ENCODE peak calls at places on chromosomes 2 and 18, in five cellular contexts. Z, U, A, P and N are unnamed samples.
A peak's percentile ranks its signal among the peaks of the same experiment; 100 is the strongest.

GRCh38 chr2:46160326-46160725 is 136.9 kb upstream of the EPAS1 start:
- DNase-seq in Z (no peak), U (no peak), A (no peak), P (no peak), N (no peak)

GRCh38 chr2:13819896-13820295 is 812.6 kb upstream of the LRATD1 start:
- DNase-seq in Z (no peak), A (no peak), U (no peak), P (no peak), N (peak; percentile 4)

GRCh38 chr2:177187631-177188312 is 24.8 kb upstream of the HNRNPA3 start:
- DNase-seq in P (peak; percentile 51), A (no peak), Z (peak; percentile 45), U (no peak), N (no peak)

GRCh38 chr2:12555012-12555645 is 161.6 kb upstream of the TRIB2 start:
- DNase-seq in A (no peak), U (no peak), Z (no peak), P (peak; percentile 16), N (peak; percentile 66)

GRCh38 chr18:38884050-38884449 is 1318.5 kb upstream of the CELF4 start:
- DNase-seq in U (no peak), A (no peak), P (no peak), Z (no peak), N (no peak)

GRCh38 chr2:130966149-130967019 is 126.9 kb downstream of the FAM168B start:
- DNase-seq in A (no peak), Z (no peak), P (no peak), U (no peak), N (no peak)

GRCh38 chr2:207475546-207475945 is 54.2 kb upstream of the CREB1 start:
- DNase-seq in P (no peak), Z (no peak), U (no peak), A (no peak), N (peak; percentile 36)

GRCh38 chr2:99488587-99488998 is 1.2 kb downstream of the REV1 start:
- DNase-seq in A (peak; percentile 19), Z (no peak), U (peak; percentile 18), P (peak; percentile 39), N (peak; percentile 54)

GRCh38 chr2:64052468-64053241 is 33.4 kb upstream of the VPS54 start:
- DNase-seq in P (no peak), A (peak; percentile 32), Z (no peak), U (no peak), N (peak; percentile 59)

GRCh38 chr2:14235667-14236066 is 396.9 kb upstream of the LRATD1 start:
- DNase-seq in Z (no peak), P (no peak), U (no peak), A (no peak), N (no peak)

GRCh38 chr2:38013158-38013752 is 62.7 kb downstream of the CYP1B1 start:
- DNase-seq in Z (no peak), A (no peak), P (no peak), U (no peak), N (peak; percentile 88)

GRCh38 chr2:107322406-107322805 is 436.4 kb upstream of the ST6GAL2 start:
- DNase-seq in Z (no peak), U (no peak), P (no peak), A (no peak), N (no peak)

GRCh38 chr2:15302154-15302553 is 259.0 kb downstream of the NBAS start:
- DNase-seq in A (no peak), U (no peak), Z (no peak), P (no peak), N (no peak)

GRCh38 chr2:222671259-222672067 is at the start of gene MOGAT1:
- DNase-seq in Z (no peak), P (peak; percentile 48), U (no peak), A (no peak), N (no peak)

GRCh38 chr2:109331864-109332848 is 203.2 kb downstream of the SH3RF3 start:
- DNase-seq in A (peak; percentile 92), Z (peak; percentile 36), P (peak; percentile 87), U (peak; percentile 67), N (peak; percentile 95)

GRCh38 chr2:25339791-25340339 is 1.9 kb downstream of the DNMT3A start:
- DNase-seq in P (peak; percentile 67), A (no peak), U (no peak), Z (no peak), N (no peak)

GRCh38 chr18:63869851-63870250 is 17.7 kb upstream of the SERPINB2 start:
- DNase-seq in P (no peak), Z (no peak), A (no peak), U (no peak), N (peak; percentile 57)

GRCh38 chr2:122519366-122519765 is 763.9 kb downstream of the TSN start:
- DNase-seq in U (peak; percentile 25), P (no peak), A (no peak), Z (no peak), N (peak; percentile 11)

GRCh38 chr2:112947374-112947773 is 30.4 kb upstream of the IL36G start:
- DNase-seq in Z (no peak), P (peak; percentile 62), A (no peak), U (no peak), N (no peak)

GRCh38 chr2:224319756-224320155 is 82.2 kb downstream of the FAM124B start:
- DNase-seq in U (no peak), Z (no peak), P (no peak), A (no peak), N (no peak)
- TF ChIP-seq EZH2 in U (no peak), Z (no peak), P (no peak), A (no peak), N (no peak)

GRCh38 chr2:146351689-146352088 is 1493.1 kb upstream of the ACVR2A start:
- DNase-seq in Z (no peak), U (no peak), P (no peak), A (no peak), N (no peak)
- H4K20me1 ChIP-seq in Z (no peaks in the 10 kb centered on the region), U (no peaks in the 10 kb centered on the region), P (no peaks in the 10 kb centered on the region), A (no peaks in the 10 kb centered on the region), N (no peaks in the 10 kb centered on the region)

DNA sequence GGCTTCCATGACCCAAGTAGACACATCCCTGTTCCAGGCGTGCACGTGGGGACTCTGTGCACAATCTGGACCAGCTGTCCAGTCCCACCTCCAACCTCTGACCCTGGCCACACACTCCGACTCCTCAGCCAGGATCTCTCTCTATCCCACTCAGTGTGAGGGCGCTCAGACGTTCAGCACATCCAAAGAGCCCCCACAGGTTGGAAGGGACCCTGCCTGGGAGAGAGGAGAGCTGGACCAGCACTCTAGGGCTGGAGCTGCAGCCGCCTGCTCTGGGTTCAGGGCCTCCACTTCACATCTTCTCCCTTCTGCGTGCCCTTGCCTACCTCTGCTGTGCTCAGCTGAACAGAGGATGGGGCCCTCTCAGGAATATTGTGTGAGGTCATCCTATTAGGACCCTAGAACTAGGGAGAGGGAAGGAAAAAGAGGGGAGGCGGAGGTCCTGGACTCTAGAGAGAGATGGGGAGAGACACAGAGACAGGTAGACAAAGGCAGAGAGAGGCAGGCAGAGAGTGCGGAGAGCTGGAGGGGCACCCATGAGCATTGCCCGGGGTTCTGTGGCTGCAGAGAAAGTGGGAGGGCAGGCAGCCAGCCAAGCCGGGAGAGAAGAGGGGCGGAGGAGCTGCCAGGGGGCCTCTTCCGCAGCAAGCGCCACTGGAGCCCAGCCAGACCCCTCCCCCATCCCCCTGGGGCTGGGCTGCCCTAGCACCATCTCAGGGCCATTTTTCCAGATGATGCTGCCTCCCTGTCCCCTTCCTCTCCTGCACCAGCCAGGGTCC is 8.2 kb upstream of the TNS1 start:
- DNase-seq in Z (no peak), U (no peak), A (no peak), P (peak; percentile 52), N (no peak)
- TF ChIP-seq EZH2 in Z (no peak), U (no peak), A (peak; percentile 65), P (no peak), N (no peak)

DNA sequence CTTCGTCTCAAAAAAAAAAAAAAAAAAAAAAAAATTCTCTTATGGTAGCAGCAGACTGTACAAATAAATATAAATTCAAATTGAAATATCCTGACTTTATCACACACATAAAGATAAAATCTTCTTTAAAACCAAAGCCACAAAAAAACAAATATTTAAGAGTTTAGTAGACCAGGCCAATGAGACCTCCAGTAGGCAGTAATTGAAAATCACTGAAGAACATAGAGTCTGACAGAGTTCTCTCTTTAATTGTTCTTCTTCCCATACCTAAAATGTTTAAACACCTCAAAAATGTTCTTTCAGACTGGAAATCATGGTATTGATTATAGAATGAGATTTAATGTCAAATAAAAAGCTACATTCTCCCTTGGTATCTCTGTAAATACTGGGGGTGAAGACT is 20.8 kb downstream of the PRPF40A start:
- DNase-seq in A (no peak), U (no peak), Z (no peak), P (no peak), N (no peak)
- H4K20me1 ChIP-seq in A (peaks cover 49% of the 10 kb centered on the region), U (peaks cover 11% of the 10 kb centered on the region), Z (peaks cover 49% of the 10 kb centered on the region), P (peaks cover 19% of the 10 kb centered on the region), N (peaks cover 41% of the 10 kb centered on the region)

GRCh38 chr2:44934024-44934423 is 7.5 kb upstream of the SIX3 start:
- DNase-seq in P (no peak), U (no peak), A (no peak), Z (no peak), N (no peak)

GRCh38 chr2:44932564-44933392 is 8.7 kb upstream of the SIX3 start:
- DNase-seq in Z (no peak), P (no peak), U (no peak), A (no peak), N (no peak)

GRCh38 chr2:44934521-44934961 is 7.0 kb upstream of the SIX3 start:
- DNase-seq in A (no peak), Z (no peak), P (no peak), U (no peak), N (no peak)

GRCh38 chr2:44932079-44932478 is 9.4 kb upstream of the SIX3 start:
- DNase-seq in U (no peak), P (no peak), A (no peak), Z (no peak), N (no peak)

DNA sequence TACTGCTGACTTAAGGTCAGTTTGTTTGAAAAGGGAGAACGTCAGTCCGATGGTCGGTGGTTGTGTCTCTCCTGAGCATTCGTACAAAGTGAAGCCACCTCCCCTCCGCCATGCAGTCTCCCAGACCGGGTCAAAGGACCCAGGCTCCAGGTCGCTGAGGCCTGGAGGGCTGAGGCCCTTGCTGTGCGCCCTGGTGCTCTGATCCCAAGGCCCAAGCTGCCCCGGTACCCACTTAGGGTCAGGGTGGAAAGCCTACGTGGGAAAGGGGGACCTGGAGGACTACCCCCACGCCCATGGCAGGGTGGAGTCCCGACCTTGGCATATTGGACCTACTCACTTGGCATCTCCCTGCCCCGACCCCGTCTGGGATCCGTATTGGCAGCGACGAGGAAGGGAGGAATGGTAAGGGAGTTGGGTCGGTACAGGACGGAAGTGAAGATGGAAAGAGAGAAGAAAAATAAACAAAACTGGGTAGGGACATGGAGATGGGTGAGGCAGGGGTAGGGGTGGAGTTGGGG is 8.0 kb upstream of the SIX3 start:
- DNase-seq in U (no peak), P (no peak), Z (no peak), A (no peak), N (no peak)
- TF ChIP-seq EZH2 in U (no peak), P (peak; percentile 77), Z (no peak), A (no peak), N (no peak)

GRCh38 chr18:11522992-11523391 is 86.4 kb upstream of the SLC35G4 start:
- DNase-seq in A (no peak), Z (no peak), P (no peak), U (no peak), N (no peak)
- H4K20me1 ChIP-seq in A (no peaks in the 10 kb centered on the region), Z (no peaks in the 10 kb centered on the region), P (no peaks in the 10 kb centered on the region), U (no peaks in the 10 kb centered on the region), N (no peaks in the 10 kb centered on the region)

DNA sequence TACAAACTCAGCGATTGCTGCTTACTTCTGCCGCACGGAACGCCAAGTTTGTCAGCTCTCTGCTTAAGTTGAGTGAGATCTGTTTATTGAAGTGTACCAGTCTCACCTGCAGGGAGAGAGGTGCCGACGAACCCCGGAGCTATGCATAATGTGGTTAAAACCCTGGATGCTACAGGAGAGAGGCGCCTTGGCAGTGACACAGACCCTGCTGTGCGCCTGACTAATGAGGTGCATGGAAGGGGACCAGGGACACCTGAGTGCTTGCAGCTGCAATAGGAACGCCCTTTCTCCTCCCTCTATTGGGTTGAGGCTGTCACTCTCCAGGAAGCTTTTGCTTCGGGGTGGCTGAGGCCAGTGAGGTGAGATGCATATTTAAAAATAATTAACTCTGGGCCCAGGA is 1.0 kb downstream of the SLC9A2 start:
- DNase-seq in P (peak; percentile 23), Z (no peak), U (no peak), A (no peak), N (peak; percentile 55)
- TF ChIP-seq EZH2 in P (no peak), Z (no peak), U (no peak), A (no peak), N (no peak)